ENCODE peak calls at places on chromosomes 16 and 17, in seven cellular contexts. E is heart right ventricle, W is right atrium auricular region, T is left lung, Q is spleen, O is psoas muscle, D is neural progenitor cell. C is an unnamed sample. For H3K36me3, the result is how much of the 10 kb centered on the place peaks cover.

GRCh38 chr16:56267888-56268287 is 76.6 kb downstream of the GNAO1 start:
- DNase-seq in D (no peak), T (no peak), O (no peak), E (no peak), Q (no peak), W (no peak), C (no peak)

GRCh38 chr17:43578699-43579569 is 32.8 kb upstream of the ETV4 start:
- DNase-seq in E (no peak), W (no peak), O (peak), T (no peak), D (peak), Q (peak), C (peak)

GRCh38 chr16:29745853-29746345 is at the start of gene C16orf54:
- DNase-seq in E (peak), O (peak), Q (peak), T (peak), D (no peak), W (peak), C (no peak)

GRCh38 chr17:83080641-83081560 is 1.5 kb downstream of the METRNL start:
- DNase-seq in D (peak), W (no peak), E (no peak), T (peak), O (no peak), Q (peak), C (no peak)

GRCh38 chr16:88957887-88958577 is 19.0 kb downstream of the CBFA2T3 start:
- DNase-seq in W (no peak), O (peak), D (no peak), E (no peak), T (peak), Q (peak), C (no peak)

GRCh38 chr17:72580321-72581127 is 459.7 kb downstream of the SOX9 start:
- DNase-seq in W (no peak), O (no peak), D (no peak), Q (peak), T (peak), E (no peak), C (no peak)

GRCh38 chr17:78330570-78331224 is 29.2 kb downstream of the SOCS3 start:
- DNase-seq in D (no peak), Q (no peak), E (no peak), O (peak), T (no peak), W (no peak), C (no peak)

GRCh38 chr17:74952431-74953128 is 16.9 kb downstream of the OTOP3 start:
- DNase-seq in W (no peak), D (no peak), Q (no peak), O (no peak), T (no peak), E (no peak), C (no peak)

GRCh38 chr16:11052080-11052808 is 107.9 kb downstream of the CLEC16A start:
- DNase-seq in D (no peak), T (no peak), O (no peak), E (no peak), Q (no peak), W (no peak), C (no peak)

GRCh38 chr16:74999208-74999682 is 421 bp downstream of the ZNRF1 start:
- DNase-seq in O (peak), E (peak), Q (peak), D (no peak), W (no peak), T (peak), C (no peak)

GRCh38 chr17:59769891-59770290 is 62.4 kb downstream of the VMP1 start:
- DNase-seq in Q (no peak), D (no peak), O (no peak), E (no peak), W (no peak), T (no peak), C (no peak)

GRCh38 chr17:49707246-49707607 is 537 bp downstream of the SLC35B1 start:
- DNase-seq in E (no peak), D (peak), T (no peak), W (no peak), O (no peak), Q (peak), C (no peak)

GRCh38 chr16:73125860-73126259 is 77.9 kb upstream of the ZFHX3 start:
- DNase-seq in T (no peak), W (no peak), E (no peak), O (no peak), Q (no peak), D (no peak), C (peak)

GRCh38 chr17:41211845-41212466 is 14.5 kb upstream of the KRTAP9-2 start:
- DNase-seq in O (no peak), W (no peak), T (no peak), D (no peak), E (no peak), Q (no peak), C (no peak)

GRCh38 chr16:1378804-1379053 is 27.0 kb downstream of the GNPTG start:
- DNase-seq in Q (no peak), E (no peak), T (no peak), W (no peak), D (no peak), O (no peak), C (no peak)

GRCh38 chr16:1381655-1382406 is 30.1 kb downstream of the GNPTG start:
- DNase-seq in D (no peak), Q (no peak), O (no peak), W (no peak), T (no peak), E (no peak), C (no peak)

GRCh38 chr16:1379863-1380174 is 28.1 kb downstream of the GNPTG start:
- DNase-seq in E (no peak), W (no peak), D (no peak), O (no peak), Q (peak), T (no peak), C (no peak)

GRCh38 chr16:1379054-1379862 is 27.5 kb downstream of the GNPTG start:
- DNase-seq in E (peak), D (peak), Q (peak), O (peak), T (peak), W (peak), C (peak)

GRCh38 chr16:1380195-1380594 is 28.5 kb downstream of the GNPTG start:
- DNase-seq in W (no peak), E (no peak), Q (no peak), T (no peak), D (peak), O (no peak), C (no peak)
- H3K4me3 ChIP-seq in W (peak), E (no peak), Q (peak), T (no peak), D (peak), O (no peak), C (no peak)

GRCh38 chr16:3769013-3769412 is 51.7 kb upstream of the TRAP1 start:
- DNase-seq in O (no peak), Q (no peak), T (no peak), W (no peak), D (no peak), E (no peak), C (no peak)
- H3K36me3 ChIP-seq in O (under half), Q (under half), T (under half), W (half or more), D (under half), E (under half), C (under half)

GRCh38 chr17:76431509-76431908 is 21.4 kb downstream of the UBE2O start:
- DNase-seq in E (no peak), O (no peak), T (no peak), D (no peak), W (no peak), Q (no peak), C (no peak)
- TF ChIP-seq CTCF in E (no peak), O (no peak), T (no peak), D (no peak), W (no peak), Q (no peak), C (no peak)

GRCh38 chr16:58125041-58125440 is 4.1 kb downstream of the CFAP20 start:
- DNase-seq in Q (no peak), T (no peak), E (no peak), O (no peak), W (no peak), D (no peak), C (no peak)

GRCh38 chr16:58125781-58126335 is 3.3 kb downstream of the CFAP20 start:
- DNase-seq in E (no peak), D (no peak), Q (no peak), T (no peak), W (no peak), O (no peak), C (no peak)

GRCh38 chr16:58127634-58128033 is 1.5 kb downstream of the CFAP20 start:
- DNase-seq in W (no peak), T (no peak), D (no peak), Q (no peak), E (no peak), O (no peak), C (no peak)

GRCh38 chr16:58127033-58127556 is 2.1 kb downstream of the CFAP20 start:
- DNase-seq in Q (no peak), W (no peak), D (peak), T (no peak), O (no peak), E (no peak), C (peak)

GRCh38 chr16:58126451-58126968 is 2.7 kb downstream of the CFAP20 start:
- DNase-seq in O (no peak), T (no peak), E (no peak), D (no peak), Q (no peak), W (no peak), C (no peak)
- H3K4me3 ChIP-seq in O (peak), T (no peak), E (no peak), D (peak), Q (no peak), W (peak), C (no peak)

GRCh38 chr16:2771496-2772402 is 5.3 kb downstream of the ELOB start:
- DNase-seq in O (no peak), E (no peak), D (no peak), T (no peak), W (no peak), Q (peak), C (no peak)

GRCh38 chr16:2769100-2769529 is 8.0 kb downstream of the ELOB start:
- DNase-seq in O (peak), W (no peak), D (no peak), T (no peak), E (no peak), Q (peak), C (no peak)

GRCh38 chr16:2769675-2770056 is 7.4 kb downstream of the ELOB start:
- DNase-seq in W (no peak), O (peak), Q (peak), D (no peak), E (no peak), T (no peak), C (no peak)

GRCh38 chr16:2770057-2770780 is 6.9 kb downstream of the ELOB start:
- DNase-seq in Q (peak), E (no peak), O (peak), T (no peak), D (no peak), W (no peak), C (no peak)

DNA sequence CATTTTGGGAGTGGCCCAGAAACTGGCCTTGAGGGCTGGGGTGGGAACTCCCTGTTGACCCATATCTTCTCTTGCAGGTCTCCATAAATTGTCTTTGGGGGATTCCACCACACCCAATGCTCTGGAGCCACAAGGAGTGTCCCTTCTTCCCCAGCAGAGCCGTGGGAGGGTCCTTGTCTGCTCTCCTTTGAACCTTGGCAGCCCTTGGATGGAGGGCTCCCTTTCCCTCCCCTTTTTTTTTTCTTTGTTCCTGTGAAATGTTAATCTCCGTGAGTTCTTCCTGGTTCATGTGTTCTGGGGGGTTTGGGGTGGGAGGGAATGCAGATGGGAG is 6.3 kb downstream of the ELOB start:
- DNase-seq in T (no peak), D (no peak), E (no peak), W (no peak), O (no peak), Q (no peak), C (no peak)
- H3K36me3 ChIP-seq in T (under half), D (under half), E (under half), W (half or more), O (under half), Q (under half), C (half or more)

GRCh38 chr17:68600123-68600880 is 865 bp downstream of the FAM20A start:
- DNase-seq in T (peak), Q (peak), D (peak), W (no peak), O (peak), E (peak), C (no peak)
- TF ChIP-seq CTCF in T (no peak), Q (no peak), D (peak), W (peak), O (no peak), E (peak), C (peak)

DNA sequence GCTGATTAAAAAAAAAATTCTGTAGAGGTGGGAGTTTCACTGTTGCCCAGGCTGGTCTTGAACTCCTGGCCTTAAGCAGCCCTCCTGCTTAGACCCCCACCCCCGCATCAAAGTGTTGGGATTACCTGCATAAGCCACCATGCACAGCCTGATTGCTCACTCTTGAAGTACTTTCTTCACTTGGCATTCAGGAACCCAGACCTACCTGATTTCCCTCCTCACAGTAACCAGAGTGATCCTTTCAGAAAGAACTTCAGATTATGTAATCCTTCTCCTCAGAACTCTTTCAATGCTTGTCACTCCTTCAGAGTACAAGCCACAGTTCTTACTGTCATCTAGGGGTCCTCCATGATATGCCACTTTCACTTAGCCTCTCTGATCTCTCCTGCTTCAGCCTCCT is 1.4 kb downstream of the EFCAB13 start:
- DNase-seq in E (no peak), W (no peak), O (no peak), Q (no peak), T (no peak), D (no peak), C (no peak)
- H3K4me3 ChIP-seq in E (no peak), W (no peak), O (no peak), Q (peak), T (no peak), D (no peak), C (no peak)

DNA sequence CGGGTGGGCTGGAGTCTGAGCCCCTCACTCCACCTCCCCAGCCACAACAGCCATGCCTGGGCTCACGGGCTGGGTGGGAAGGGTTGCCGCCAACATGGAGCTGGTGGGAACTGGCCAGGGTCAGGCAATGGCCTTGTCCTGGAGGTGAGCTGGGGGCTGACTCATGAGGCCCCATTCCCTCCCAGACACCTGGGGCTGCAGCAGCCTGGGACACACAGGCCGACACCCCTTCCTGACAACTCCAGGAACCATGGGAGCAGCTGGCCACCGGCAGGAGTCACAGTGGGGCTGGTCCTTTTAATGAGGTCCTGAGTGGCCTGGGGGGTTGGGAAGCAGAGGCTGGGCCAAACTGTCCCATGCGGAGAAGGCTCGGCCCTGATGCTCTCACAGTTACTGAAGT is 12.2 kb downstream of the DBNDD1 start:
- DNase-seq in D (no peak), E (no peak), T (no peak), O (peak), Q (no peak), W (no peak), C (no peak)
- H3K36me3 ChIP-seq in D (under half), E (under half), T (under half), O (under half), Q (under half), W (under half), C (under half)

GRCh38 chr17:3683054-3683511 is 12.9 kb downstream of the P2RX5 start:
- DNase-seq in W (no peak), D (peak), T (no peak), Q (no peak), O (no peak), E (no peak), C (no peak)
- TF ChIP-seq CTCF in W (peak), D (peak), T (peak), Q (peak), O (peak), E (peak), C (peak)

C was measured in brain microvascular endothelial cell.